ENCODE peak calls at places on chromosomes 3 and 15, in four cellular contexts. V, J, I and B are unnamed samples.

GRCh38 chr15:77048135-77048866 is 22.6 kb downstream of the TSPAN3 start:
- DNase-seq in V (no peak), J (no peak), I (no peak), B (no peak)

GRCh38 chr3:119529883-119530282 is 29.5 kb downstream of the CD80 start:
- DNase-seq in V (no peak), J (peak), I (no peak), B (no peak)

GRCh38 chr15:31362886-31363285 is 36.3 kb downstream of the KLF13 start:
- DNase-seq in V (no peak), J (no peak), I (no peak), B (no peak)

GRCh38 chr3:158103131-158103955 is 2.9 kb downstream of the SHOX2 start:
- DNase-seq in V (no peak), J (peak), I (peak), B (peak)

GRCh38 chr3:60269377-60269776 is 981.9 kb downstream of the FHIT start:
- DNase-seq in V (no peak), J (no peak), I (no peak), B (no peak)

GRCh38 chr15:68385671-68386586 is 46.0 kb downstream of the ITGA11 start:
- DNase-seq in V (no peak), J (no peak), I (no peak), B (no peak)

GRCh38 chr15:84400820-84401219 is 165.2 kb downstream of the GOLGA6L4 start:
- DNase-seq in V (no peak), J (no peak), I (no peak), B (no peak)

GRCh38 chr3:69204315-69204957 is 82.0 kb upstream of the LMOD3 start:
- DNase-seq in V (no peak), J (peak), I (peak), B (no peak)

GRCh38 chr3:29333520-29333919 is 52.6 kb downstream of the RBMS3 start:
- DNase-seq in V (no peak), J (peak), I (no peak), B (no peak)

GRCh38 chr3:115986555-115987207 is 363.4 kb downstream of the GAP43 start:
- DNase-seq in V (peak), J (peak), I (no peak), B (peak)

GRCh38 chr15:29309139-29309538 is 39.5 kb upstream of the NSMCE3 start:
- DNase-seq in V (no peak), J (no peak), I (no peak), B (no peak)

GRCh38 chr3:115165701-115166100 is 18.6 kb upstream of the ZBTB20 start:
- DNase-seq in V (no peak), J (no peak), I (no peak), B (no peak)

GRCh38 chr3:36904641-36905040 is 40.2 kb downstream of the TRANK1 start:
- DNase-seq in V (peak), J (peak), I (no peak), B (peak)

GRCh38 chr3:125498630-125499029 is 21.4 kb downstream of the SNX4 start:
- DNase-seq in V (no peak), J (no peak), I (no peak), B (no peak)

GRCh38 chr15:70703483-70703882 is 59.9 kb downstream of the UACA start:
- DNase-seq in V (no peak), J (peak), I (no peak), B (no peak)

GRCh38 chr15:35308802-35309201 is 223.7 kb upstream of the NANOGP8 start:
- DNase-seq in V (no peak), J (peak), I (no peak), B (no peak)

GRCh38 chr15:84961114-84961452 is 20.6 kb upstream of the PDE8A start:
- DNase-seq in V (no peak), J (peak), I (no peak), B (no peak)

GRCh38 chr3:5001805-5002173 is 22.6 kb downstream of the BHLHE40 start:
- DNase-seq in V (no peak), J (no peak), I (no peak), B (no peak)

GRCh38 chr15:39432007-39432406 is 148.9 kb upstream of the THBS1 start:
- DNase-seq in V (no peak), J (no peak), I (no peak), B (no peak)